ENCODE peak calls at places on chromosomes 1 and 21, in six cellular contexts. I is BE2C, P is fibroblast of lung, L is K562, Y is left ventricle myocardium inferior, Z is thoracic aorta. V is an unnamed sample.

GRCh38 chr1:16719571-16720402 is 20.5 kb upstream of the RNU1-4 start:
- DNase-seq in Z (no peak), L (peak; percentile 14), Y (no peak), P (no peak), I (no peak), V (peak; percentile 42)

GRCh38 chr1:69406244-69406643 is 161.5 kb upstream of the LRRC7 start:
- DNase-seq in L (no peak), Z (no peak), I (no peak), P (no peak), Y (no peak), V (no peak)

GRCh38 chr1:185720633-185721272 is 13.4 kb upstream of the HMCN1 start:
- DNase-seq in I (no peak), P (peak; percentile 72), Y (no peak), Z (no peak), L (no peak), V (peak; percentile 21)

GRCh38 chr1:43436371-43436770 is 17.4 kb downstream of the HYI start:
- DNase-seq in P (no peak), I (no peak), Y (no peak), L (no peak), Z (no peak), V (no peak)

GRCh38 chr1:96978431-96978830 is 256.8 kb downstream of the PTBP2 start:
- DNase-seq in I (no peak), L (no peak), P (no peak), Z (no peak), Y (no peak), V (no peak)

GRCh38 chr1:18858070-18858688 is 1.3 kb downstream of the TAS1R2 start:
- DNase-seq in L (no peak), Z (no peak), P (no peak), Y (no peak), I (no peak), V (no peak)

GRCh38 chr1:11691302-11691914 is at the start of gene DRAXIN:
- DNase-seq in Y (no peak), P (no peak), I (peak; percentile 18), Z (no peak), L (no peak), V (no peak)

GRCh38 chr21:26849428-26850115 is 4.4 kb upstream of the ADAMTS1 start:
- DNase-seq in Y (no peak), P (peak; percentile 85), I (peak; percentile 64), Z (no peak), L (peak; percentile 31), V (peak; percentile 39)

GRCh38 chr1:168321945-168322344 is 41.3 kb downstream of the TBX19 start:
- DNase-seq in I (no peak), P (peak; percentile 56), L (peak; percentile 46), Z (no peak), Y (no peak), V (peak; percentile 36)

GRCh38 chr1:1752671-1753606 is 25.3 kb downstream of the NADK start:
- DNase-seq in P (no peak), L (no peak), I (no peak), Y (no peak), Z (no peak), V (no peak)

GRCh38 chr21:42500736-42501135 is 4.7 kb upstream of the RSPH1 start:
- DNase-seq in I (no peak), L (no peak), Z (no peak), Y (no peak), P (no peak), V (no peak)

GRCh38 chr1:8396912-8397406 is 79.0 kb downstream of the SLC45A1 start:
- DNase-seq in L (peak; percentile 35), Z (peak; percentile 49), I (no peak), Y (no peak), P (peak; percentile 98), V (peak; percentile 69)

GRCh38 chr1:117058810-117059209 is 1.3 kb upstream of the TTF2 start:
- DNase-seq in P (no peak), Z (no peak), L (no peak), Y (no peak), I (no peak), V (no peak)

GRCh38 chr1:110390692-110391232 is at the start of gene SLC16A4:
- DNase-seq in I (no peak), Y (no peak), P (peak; percentile 60), L (no peak), Z (no peak), V (no peak)

GRCh38 chr1:16067127-16067768 is 6.2 kb downstream of the FAM131C start:
- DNase-seq in Y (peak; percentile 49), I (peak; percentile 20), P (no peak), L (no peak), Z (no peak), V (peak; percentile 19)

GRCh38 chr21:35020902-35021301 is 28.2 kb downstream of the RUNX1 start:
- DNase-seq in I (no peak), Y (no peak), P (no peak), L (no peak), Z (no peak), V (no peak)

GRCh38 chr21:19950347-19950746 is 1047.9 kb upstream of the NCAM2 start:
- DNase-seq in Z (no peak), I (no peak), L (no peak), P (no peak), Y (no peak), V (no peak)

GRCh38 chr1:230395932-230396331 is 30.2 kb downstream of the PGBD5 start:
- DNase-seq in P (no peak), Y (no peak), L (no peak), I (no peak), Z (no peak), V (no peak)

GRCh38 chr1:202105571-202106339 is 17.0 kb upstream of the GPR37L1 start:
- DNase-seq in P (peak; percentile 40), Z (no peak), Y (no peak), I (peak; percentile 77), L (peak; percentile 89), V (no peak)

DNA sequence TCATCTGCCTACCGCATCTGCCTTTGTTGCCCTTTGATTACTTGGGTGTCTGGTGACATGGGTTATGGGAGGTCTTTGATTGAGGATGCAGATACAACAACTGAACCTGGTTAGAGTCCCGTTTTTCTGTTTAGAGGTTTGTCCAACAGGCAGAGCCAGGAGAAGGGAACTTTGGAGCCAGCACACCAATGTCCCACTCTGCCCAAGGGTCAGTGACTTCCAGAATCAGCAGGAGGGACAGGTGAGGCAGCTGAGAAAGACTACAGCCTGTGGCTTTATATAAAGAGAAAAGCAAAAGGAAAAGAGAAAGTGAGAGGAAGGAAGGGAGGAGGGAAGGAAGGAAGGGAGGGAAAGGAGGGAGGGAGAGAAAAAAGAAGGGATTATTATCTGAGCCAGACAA is 101.5 kb upstream of the ZNF644 start:
- DNase-seq in Y (no peak), P (no peak), Z (no peak), I (no peak), L (no peak), V (no peak)
- H3K4me3 ChIP-seq in Y (no peak overlapping the region), P (no peak overlapping the region), Z (no peak overlapping the region), I (no peak overlapping the region), L (no peak overlapping the region), V (no peak overlapping the region)

GRCh38 chr1:35769759-35770446 is at the start of gene CLSPN:
- DNase-seq in Z (peak; percentile 85), Y (peak; percentile 94), L (peak; percentile 100), P (peak; percentile 92), I (peak; percentile 94), V (peak; percentile 98)

GRCh38 chr1:35777109-35777508 is 7.3 kb upstream of the CLSPN start:
- DNase-seq in P (no peak), Z (no peak), L (no peak), Y (no peak), I (no peak), V (peak; percentile 15)

GRCh38 chr1:35769188-35769758 is 505 bp downstream of the CLSPN start:
- DNase-seq in Y (peak; percentile 87), P (peak; percentile 84), I (peak; percentile 89), Z (no peak), L (peak; percentile 96), V (peak; percentile 95)

GRCh38 chr1:35768350-35769187 is 1.2 kb downstream of the CLSPN start:
- DNase-seq in I (no peak), Y (no peak), P (peak; percentile 20), L (peak; percentile 31), Z (no peak), V (peak; percentile 9)

GRCh38 chr1:35773711-35774110 is 3.9 kb upstream of the CLSPN start:
- DNase-seq in L (no peak), Z (no peak), P (no peak), Y (no peak), I (no peak), V (no peak)
- TF ChIP-seq CTCF in L (no peak), Z (no peak), P (no peak), Y (no peak), I (no peak), V (no peak)

DNA sequence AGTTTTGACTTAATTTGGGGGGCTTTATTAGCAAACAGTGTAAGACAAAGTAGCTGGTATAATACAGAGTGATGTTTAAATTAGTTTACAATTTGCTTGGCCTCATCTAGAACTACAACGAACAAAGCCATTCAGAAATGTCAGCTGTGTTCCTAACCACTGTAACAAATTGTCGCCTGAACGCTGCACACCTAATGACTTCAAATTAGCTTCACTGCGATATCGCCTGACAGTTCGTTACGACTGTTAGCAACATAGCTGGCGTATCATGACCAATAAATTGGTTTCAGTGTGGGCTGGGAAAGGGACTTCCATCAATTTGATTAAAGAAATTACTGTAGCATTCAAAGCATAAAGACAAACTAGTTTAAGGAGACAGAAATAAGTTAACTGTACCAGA is 139.8 kb upstream of the USH2A start:
- DNase-seq in Z (no peak), L (no peak), Y (no peak), P (no peak), I (no peak), V (no peak)
- H3K4me3 ChIP-seq in Z (no peak overlapping the region), L (no peak overlapping the region), Y (no peak overlapping the region), P (no peak overlapping the region), I (no peak overlapping the region), V (no peak overlapping the region)

DNA sequence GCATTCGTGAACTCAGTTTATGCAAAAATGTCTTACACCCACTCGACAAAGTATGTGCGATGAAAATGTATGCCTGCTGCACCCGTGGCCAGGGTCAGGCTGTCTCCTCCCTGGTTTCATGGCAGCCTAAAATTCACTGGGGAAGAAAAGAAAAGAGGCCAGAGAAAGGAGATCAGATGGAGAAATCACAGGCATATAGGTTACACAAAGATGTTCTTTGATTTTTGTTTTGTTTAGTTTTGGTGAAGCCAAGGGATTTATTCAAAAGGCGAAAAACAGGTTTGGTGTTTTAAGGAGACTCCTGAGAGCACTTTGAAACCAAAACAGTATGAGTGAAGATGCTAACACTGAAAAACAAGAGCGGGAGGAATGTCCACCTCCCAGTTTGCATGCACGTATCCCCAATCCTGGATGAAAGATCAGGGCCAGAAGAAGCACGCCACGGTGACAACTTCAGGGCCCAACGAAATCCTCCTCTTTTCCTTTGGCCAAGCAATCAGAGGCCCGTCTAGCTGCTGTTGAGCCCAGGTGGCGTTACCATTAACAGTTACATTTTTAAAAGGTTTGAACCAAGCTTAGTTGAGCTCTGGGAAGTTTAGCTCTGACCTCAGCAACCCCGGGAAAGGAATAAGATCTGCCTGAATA is 1.0 kb upstream of the SSX2IP start:
- DNase-seq in Y (no peak), Z (no peak), L (no peak), P (no peak), I (no peak), V (peak; percentile 8)
- TF ChIP-seq CTCF in Y (no peak), Z (no peak), L (no peak), P (no peak), I (no peak), V (no peak)

V was measured in GM12865.